ENCODE peak calls at places on chromosomes 2 and 18, in ten cellular contexts. One of them, this sample, is unnamed.

GRCh38 chr2:165634855-165635254 is 159.2 kb downstream of the GALNT3 start:
- DNase-seq in CD8-positive, alpha-beta memory T cell: no peak
- DNase-seq in heart left ventricle: peak; percentile 44
- DNase-seq in AG04450: no peak
- DNase-seq in K562: no peak
- DNase-seq in effector memory CD4-positive, alpha-beta T cell: no peak
- DNase-seq in esophagus squamous epithelium: no peak
- DNase-seq in fibroblast of lung: peak; percentile 43
- DNase-seq in neural progenitor cell: peak; percentile 84
- DNase-seq in A549: no peak
- DNase-seq in this sample: no peak

GRCh38 chr2:42928161-42928691 is 135.8 kb upstream of the HAAO start:
- DNase-seq in CD8-positive, alpha-beta memory T cell: no peak
- DNase-seq in heart left ventricle: no peak
- DNase-seq in AG04450: no peak
- DNase-seq in K562: no peak
- DNase-seq in effector memory CD4-positive, alpha-beta T cell: no peak
- DNase-seq in esophagus squamous epithelium: no peak
- DNase-seq in fibroblast of lung: no peak
- DNase-seq in neural progenitor cell: peak; percentile 64
- DNase-seq in A549: no peak
- DNase-seq in this sample: no peak

GRCh38 chr2:120552079-120552478 is 183.6 kb upstream of the GLI2 start:
- DNase-seq in CD8-positive, alpha-beta memory T cell: no peak
- DNase-seq in heart left ventricle: no peak
- DNase-seq in AG04450: no peak
- DNase-seq in K562: no peak
- DNase-seq in effector memory CD4-positive, alpha-beta T cell: no peak
- DNase-seq in esophagus squamous epithelium: no peak
- DNase-seq in fibroblast of lung: no peak
- DNase-seq in neural progenitor cell: no peak
- DNase-seq in A549: no peak
- DNase-seq in this sample: no peak

GRCh38 chr2:219912530-219912929 is 285.1 kb downstream of the SLC4A3 start:
- DNase-seq in CD8-positive, alpha-beta memory T cell: no peak
- DNase-seq in heart left ventricle: no peak
- DNase-seq in AG04450: peak; percentile 23
- DNase-seq in K562: no peak
- DNase-seq in effector memory CD4-positive, alpha-beta T cell: no peak
- DNase-seq in esophagus squamous epithelium: no peak
- DNase-seq in fibroblast of lung: peak; percentile 75
- DNase-seq in neural progenitor cell: peak; percentile 51
- DNase-seq in A549: no peak
- DNase-seq in this sample: no peak

GRCh38 chr2:98715812-98716451 is 15.0 kb downstream of the MGAT4A start:
- DNase-seq in CD8-positive, alpha-beta memory T cell: no peak
- DNase-seq in heart left ventricle: no peak
- DNase-seq in AG04450: no peak
- DNase-seq in K562: no peak
- DNase-seq in effector memory CD4-positive, alpha-beta T cell: no peak
- DNase-seq in esophagus squamous epithelium: no peak
- DNase-seq in fibroblast of lung: no peak
- DNase-seq in neural progenitor cell: no peak
- DNase-seq in A549: no peak
- DNase-seq in this sample: no peak

GRCh38 chr2:157684940-157685466 is 56.3 kb upstream of the ACVR1C start:
- DNase-seq in CD8-positive, alpha-beta memory T cell: no peak
- DNase-seq in heart left ventricle: no peak
- DNase-seq in AG04450: no peak
- DNase-seq in K562: no peak
- DNase-seq in effector memory CD4-positive, alpha-beta T cell: no peak
- DNase-seq in esophagus squamous epithelium: no peak
- DNase-seq in fibroblast of lung: peak; percentile 41
- DNase-seq in neural progenitor cell: peak; percentile 7
- DNase-seq in A549: no peak
- DNase-seq in this sample: no peak

GRCh38 chr2:85584354-85584856 is at the start of gene VAMP5:
- DNase-seq in CD8-positive, alpha-beta memory T cell: no peak
- DNase-seq in heart left ventricle: peak; percentile 50
- DNase-seq in AG04450: no peak
- DNase-seq in K562: no peak
- DNase-seq in effector memory CD4-positive, alpha-beta T cell: peak; percentile 25
- DNase-seq in esophagus squamous epithelium: no peak
- DNase-seq in fibroblast of lung: peak; percentile 32
- DNase-seq in neural progenitor cell: peak; percentile 49
- DNase-seq in A549: no peak
- DNase-seq in this sample: no peak

GRCh38 chr2:86703704-86704370 is 16.3 kb upstream of the RMND5A start:
- DNase-seq in CD8-positive, alpha-beta memory T cell: no peak
- DNase-seq in heart left ventricle: peak; percentile 37
- DNase-seq in AG04450: no peak
- DNase-seq in K562: no peak
- DNase-seq in effector memory CD4-positive, alpha-beta T cell: no peak
- DNase-seq in esophagus squamous epithelium: no peak
- DNase-seq in fibroblast of lung: peak; percentile 64
- DNase-seq in neural progenitor cell: no peak
- DNase-seq in A549: peak; percentile 77
- DNase-seq in this sample: no peak

GRCh38 chr2:27078267-27079194 is at the start of gene EMILIN1:
- DNase-seq in CD8-positive, alpha-beta memory T cell: no peak
- DNase-seq in heart left ventricle: peak; percentile 89
- DNase-seq in AG04450: peak; percentile 92
- DNase-seq in K562: no peak
- DNase-seq in effector memory CD4-positive, alpha-beta T cell: no peak
- DNase-seq in esophagus squamous epithelium: no peak
- DNase-seq in fibroblast of lung: peak; percentile 95
- DNase-seq in neural progenitor cell: peak; percentile 39
- DNase-seq in A549: no peak
- DNase-seq in this sample: no peak

GRCh38 chr18:79947881-79948610 is 3.4 kb downstream of the SLC66A2 start:
- DNase-seq in CD8-positive, alpha-beta memory T cell: no peak
- DNase-seq in heart left ventricle: no peak
- DNase-seq in AG04450: no peak
- DNase-seq in K562: no peak
- DNase-seq in effector memory CD4-positive, alpha-beta T cell: no peak
- DNase-seq in esophagus squamous epithelium: no peak
- DNase-seq in fibroblast of lung: no peak
- DNase-seq in neural progenitor cell: no peak
- DNase-seq in A549: no peak
- DNase-seq in this sample: no peak

GRCh38 chr2:3633089-3633981 is 24.7 kb upstream of the ALLC start:
- DNase-seq in CD8-positive, alpha-beta memory T cell: peak; percentile 21
- DNase-seq in heart left ventricle: peak; percentile 8
- DNase-seq in AG04450: peak; percentile 78
- DNase-seq in K562: no peak
- DNase-seq in effector memory CD4-positive, alpha-beta T cell: no peak
- DNase-seq in esophagus squamous epithelium: no peak
- DNase-seq in fibroblast of lung: peak; percentile 32
- DNase-seq in neural progenitor cell: no peak
- DNase-seq in A549: no peak
- DNase-seq in this sample: peak; percentile 12

GRCh38 chr2:160970052-160970846 is 190.0 kb upstream of the TANK start:
- DNase-seq in CD8-positive, alpha-beta memory T cell: no peak
- DNase-seq in heart left ventricle: peak; percentile 30
- DNase-seq in AG04450: peak; percentile 59
- DNase-seq in K562: peak; percentile 20
- DNase-seq in effector memory CD4-positive, alpha-beta T cell: no peak
- DNase-seq in esophagus squamous epithelium: no peak
- DNase-seq in fibroblast of lung: peak; percentile 78
- DNase-seq in neural progenitor cell: peak; percentile 85
- DNase-seq in A549: peak; percentile 85
- DNase-seq in this sample: no peak

GRCh38 chr18:51149605-51150429 is 47.7 kb downstream of the MEX3C start:
- DNase-seq in CD8-positive, alpha-beta memory T cell: no peak
- DNase-seq in heart left ventricle: no peak
- DNase-seq in AG04450: peak; percentile 2
- DNase-seq in K562: no peak
- DNase-seq in effector memory CD4-positive, alpha-beta T cell: no peak
- DNase-seq in esophagus squamous epithelium: no peak
- DNase-seq in fibroblast of lung: peak; percentile 68
- DNase-seq in neural progenitor cell: no peak
- DNase-seq in A549: peak; percentile 37
- DNase-seq in this sample: no peak

GRCh38 chr2:70994055-70994444 is 623 bp downstream of the TEX261 start:
- DNase-seq in CD8-positive, alpha-beta memory T cell: no peak
- DNase-seq in heart left ventricle: no peak
- DNase-seq in AG04450: no peak
- DNase-seq in K562: no peak
- DNase-seq in effector memory CD4-positive, alpha-beta T cell: no peak
- DNase-seq in esophagus squamous epithelium: no peak
- DNase-seq in fibroblast of lung: no peak
- DNase-seq in neural progenitor cell: peak; percentile 15
- DNase-seq in A549: no peak
- DNase-seq in this sample: peak; percentile 79

GRCh38 chr2:66587216-66587615 is 152.3 kb downstream of the MEIS1 start:
- DNase-seq in CD8-positive, alpha-beta memory T cell: no peak
- DNase-seq in heart left ventricle: no peak
- DNase-seq in AG04450: no peak
- DNase-seq in K562: peak; percentile 18
- DNase-seq in effector memory CD4-positive, alpha-beta T cell: no peak
- DNase-seq in esophagus squamous epithelium: no peak
- DNase-seq in fibroblast of lung: peak; percentile 24
- DNase-seq in neural progenitor cell: peak; percentile 63
- DNase-seq in A549: peak; percentile 54
- DNase-seq in this sample: no peak

GRCh38 chr2:37283207-37283606 is 41.4 kb downstream of the PRKD3 start:
- DNase-seq in CD8-positive, alpha-beta memory T cell: no peak
- DNase-seq in heart left ventricle: no peak
- DNase-seq in AG04450: peak; percentile 60
- DNase-seq in K562: no peak
- DNase-seq in effector memory CD4-positive, alpha-beta T cell: no peak
- DNase-seq in esophagus squamous epithelium: no peak
- DNase-seq in fibroblast of lung: peak; percentile 93
- DNase-seq in neural progenitor cell: no peak
- DNase-seq in A549: no peak
- DNase-seq in this sample: no peak

GRCh38 chr2:86107031-86107430 is 996 bp downstream of the PTCD3 start:
- DNase-seq in CD8-positive, alpha-beta memory T cell: no peak
- DNase-seq in heart left ventricle: no peak
- DNase-seq in AG04450: no peak
- DNase-seq in K562: no peak
- DNase-seq in effector memory CD4-positive, alpha-beta T cell: no peak
- DNase-seq in esophagus squamous epithelium: no peak
- DNase-seq in fibroblast of lung: no peak
- DNase-seq in neural progenitor cell: no peak
- DNase-seq in A549: no peak
- DNase-seq in this sample: no peak

GRCh38 chr2:237922641-237923361 is 44.0 kb upstream of the UBE2F start:
- DNase-seq in CD8-positive, alpha-beta memory T cell: no peak
- DNase-seq in heart left ventricle: no peak
- DNase-seq in AG04450: no peak
- DNase-seq in K562: no peak
- DNase-seq in effector memory CD4-positive, alpha-beta T cell: no peak
- DNase-seq in esophagus squamous epithelium: no peak
- DNase-seq in fibroblast of lung: no peak
- DNase-seq in neural progenitor cell: no peak
- DNase-seq in A549: no peak
- DNase-seq in this sample: no peak

GRCh38 chr2:54598347-54599325 is 124.8 kb upstream of the EML6 start:
- DNase-seq in CD8-positive, alpha-beta memory T cell: no peak
- DNase-seq in heart left ventricle: no peak
- DNase-seq in AG04450: no peak
- DNase-seq in K562: no peak
- DNase-seq in effector memory CD4-positive, alpha-beta T cell: no peak
- DNase-seq in esophagus squamous epithelium: no peak
- DNase-seq in fibroblast of lung: no peak
- DNase-seq in neural progenitor cell: no peak
- DNase-seq in A549: no peak
- DNase-seq in this sample: no peak
- H3K27ac ChIP-seq in CD8-positive, alpha-beta memory T cell: no peak overlapping the region
- H3K27ac ChIP-seq in heart left ventricle: peak overlapping the region; percentile 82
- H3K27ac ChIP-seq in AG04450: no peak overlapping the region
- H3K27ac ChIP-seq in K562: no peak overlapping the region
- H3K27ac ChIP-seq in effector memory CD4-positive, alpha-beta T cell: no peak overlapping the region
- H3K27ac ChIP-seq in esophagus squamous epithelium: peak overlapping the region; percentile 74
- H3K27ac ChIP-seq in fibroblast of lung: no peak overlapping the region
- H3K27ac ChIP-seq in neural progenitor cell: no peak overlapping the region
- H3K27ac ChIP-seq in A549: no peak overlapping the region
- H3K27ac ChIP-seq in this sample: peak overlapping the region; percentile 79

GRCh38 chr2:239654266-239654665 is 253.4 kb upstream of the HDAC4 start:
- DNase-seq in CD8-positive, alpha-beta memory T cell: no peak
- DNase-seq in heart left ventricle: no peak
- DNase-seq in AG04450: no peak
- DNase-seq in K562: no peak
- DNase-seq in effector memory CD4-positive, alpha-beta T cell: no peak
- DNase-seq in esophagus squamous epithelium: no peak
- DNase-seq in fibroblast of lung: no peak
- DNase-seq in neural progenitor cell: no peak
- DNase-seq in A549: no peak
- DNase-seq in this sample: no peak
- H3K4me3 ChIP-seq in CD8-positive, alpha-beta memory T cell: no peak overlapping the region
- H3K4me3 ChIP-seq in heart left ventricle: no peak overlapping the region
- H3K4me3 ChIP-seq in AG04450: no peak overlapping the region
- H3K4me3 ChIP-seq in K562: no peak overlapping the region
- H3K4me3 ChIP-seq in effector memory CD4-positive, alpha-beta T cell: no peak overlapping the region
- H3K4me3 ChIP-seq in esophagus squamous epithelium: no peak overlapping the region
- H3K4me3 ChIP-seq in fibroblast of lung: no peak overlapping the region
- H3K4me3 ChIP-seq in neural progenitor cell: no peak overlapping the region
- H3K4me3 ChIP-seq in A549: no peak overlapping the region
- H3K4me3 ChIP-seq in this sample: no peak overlapping the region

DNA sequence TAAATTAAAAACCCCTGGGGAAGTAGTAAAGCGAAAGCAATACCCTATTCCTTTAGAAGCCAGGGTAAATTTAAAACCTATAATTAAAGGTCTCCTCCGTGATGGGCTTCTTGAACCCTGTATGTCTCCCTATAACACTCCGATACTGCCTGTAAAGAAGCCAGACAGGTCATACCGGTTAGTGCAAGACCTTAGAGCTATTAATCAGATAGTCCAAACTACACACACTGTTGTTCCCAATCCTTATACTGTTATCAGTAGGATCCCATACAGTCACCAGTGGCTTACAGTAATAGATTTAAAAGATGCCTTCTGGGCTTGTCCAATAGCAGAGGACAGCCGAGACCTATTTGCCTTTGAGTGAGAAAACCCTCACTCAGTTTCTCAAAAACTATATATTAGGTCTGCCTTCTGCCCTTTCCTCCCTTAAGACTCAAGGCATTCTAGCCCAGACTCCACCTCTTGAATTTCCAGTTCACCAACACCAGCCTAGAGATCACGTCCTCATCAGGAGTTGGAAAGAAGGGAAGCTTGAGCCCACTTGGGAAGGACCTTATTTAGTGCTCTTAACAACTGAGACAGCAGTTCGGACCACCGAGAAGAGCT is 12.4 kb upstream of the SAP130 start:
- DNase-seq in CD8-positive, alpha-beta memory T cell: no peak
- DNase-seq in heart left ventricle: no peak
- DNase-seq in AG04450: no peak
- DNase-seq in K562: no peak
- DNase-seq in effector memory CD4-positive, alpha-beta T cell: no peak
- DNase-seq in esophagus squamous epithelium: no peak
- DNase-seq in fibroblast of lung: no peak
- DNase-seq in neural progenitor cell: no peak
- DNase-seq in A549: no peak
- DNase-seq in this sample: no peak
- H3K9me3 ChIP-seq in CD8-positive, alpha-beta memory T cell: peaks cover 22% of the 10 kb centered on the region
- H3K9me3 ChIP-seq in heart left ventricle: no peaks in the 10 kb centered on the region
- H3K9me3 ChIP-seq in AG04450: peaks cover 25% of the 10 kb centered on the region
- H3K9me3 ChIP-seq in K562: peaks cover 9% of the 10 kb centered on the region
- H3K9me3 ChIP-seq in effector memory CD4-positive, alpha-beta T cell: peaks cover 29% of the 10 kb centered on the region
- H3K9me3 ChIP-seq in esophagus squamous epithelium: peaks cover 54% of the 10 kb centered on the region
- H3K9me3 ChIP-seq in fibroblast of lung: no peaks in the 10 kb centered on the region
- H3K9me3 ChIP-seq in neural progenitor cell: no peaks in the 10 kb centered on the region
- H3K9me3 ChIP-seq in A549: peaks cover 70% of the 10 kb centered on the region
- H3K9me3 ChIP-seq in this sample: peaks cover 16% of the 10 kb centered on the region

GRCh38 chr18:58390399-58390798 is 238.5 kb downstream of the ALPK2 start:
- DNase-seq in CD8-positive, alpha-beta memory T cell: no peak
- DNase-seq in heart left ventricle: no peak
- DNase-seq in AG04450: no peak
- DNase-seq in K562: no peak
- DNase-seq in effector memory CD4-positive, alpha-beta T cell: no peak
- DNase-seq in esophagus squamous epithelium: no peak
- DNase-seq in fibroblast of lung: no peak
- DNase-seq in neural progenitor cell: no peak
- DNase-seq in A549: no peak
- DNase-seq in this sample: no peak
- H3K27ac ChIP-seq in CD8-positive, alpha-beta memory T cell: no peak overlapping the region
- H3K27ac ChIP-seq in heart left ventricle: no peak overlapping the region
- H3K27ac ChIP-seq in AG04450: no peak overlapping the region
- H3K27ac ChIP-seq in K562: no peak overlapping the region
- H3K27ac ChIP-seq in effector memory CD4-positive, alpha-beta T cell: no peak overlapping the region
- H3K27ac ChIP-seq in esophagus squamous epithelium: no peak overlapping the region
- H3K27ac ChIP-seq in fibroblast of lung: no peak overlapping the region
- H3K27ac ChIP-seq in neural progenitor cell: no peak overlapping the region
- H3K27ac ChIP-seq in A549: no peak overlapping the region
- H3K27ac ChIP-seq in this sample: no peak overlapping the region

This sample was measured in naive thymus-derived CD4-positive, alpha-beta T cell.